ENCODE peak calls at places on chromosomes 16 and 17, in five cellular contexts. R is H1, F is H9, U is trophoblast cell, A is neuronal stem cell. P is an unnamed sample.

GRCh38 chr17:78607061-78607460 is 29.9 kb upstream of the DNAH17 start:
- DNase-seq in R (no peak), F (no peak), U (no peak), A (peak; percentile 8), P (no peak)

GRCh38 chr16:901149-901548 is 69.6 kb downstream of the LMF1 start:
- DNase-seq in R (no peak), F (no peak), U (no peak), A (no peak), P (no peak)

GRCh38 chr17:68424188-68424587 is 33.1 kb downstream of the WIPI1 start:
- DNase-seq in R (no peak), F (no peak), U (no peak), A (no peak), P (no peak)

GRCh38 chr17:34634551-34635160 is 55.3 kb downstream of the TMEM132E start:
- DNase-seq in R (no peak), F (no peak), U (no peak), A (no peak), P (no peak)

GRCh38 chr16:24748242-24748641 is 18.8 kb downstream of the TNRC6A start:
- DNase-seq in R (no peak), F (no peak), U (peak; percentile 35), A (no peak), P (peak; percentile 91)

GRCh38 chr16:58500329-58501241 is 642 bp downstream of the NDRG4 start:
- DNase-seq in R (peak; percentile 73), F (peak; percentile 56), U (no peak), A (no peak), P (peak; percentile 39)

GRCh38 chr17:44084131-44084538 is 13.6 kb downstream of the G6PC3 start:
- DNase-seq in R (peak; percentile 85), F (peak; percentile 78), U (peak; percentile 49), A (no peak), P (no peak)

GRCh38 chr16:67966549-67967182 is 1.8 kb downstream of the SLC12A4 start:
- DNase-seq in R (no peak), F (peak; percentile 88), U (peak; percentile 47), A (no peak), P (peak; percentile 35)

GRCh38 chr17:57811633-57812280 is 38.1 kb downstream of the MRPS23 start:
- DNase-seq in R (no peak), F (peak; percentile 52), U (no peak), A (no peak), P (no peak)

GRCh38 chr17:26792486-26792885 is 501.4 kb upstream of the WSB1 start:
- DNase-seq in R (no peak), F (no peak), U (peak; percentile 4), A (peak; percentile 73), P (peak; percentile 33)

DNA sequence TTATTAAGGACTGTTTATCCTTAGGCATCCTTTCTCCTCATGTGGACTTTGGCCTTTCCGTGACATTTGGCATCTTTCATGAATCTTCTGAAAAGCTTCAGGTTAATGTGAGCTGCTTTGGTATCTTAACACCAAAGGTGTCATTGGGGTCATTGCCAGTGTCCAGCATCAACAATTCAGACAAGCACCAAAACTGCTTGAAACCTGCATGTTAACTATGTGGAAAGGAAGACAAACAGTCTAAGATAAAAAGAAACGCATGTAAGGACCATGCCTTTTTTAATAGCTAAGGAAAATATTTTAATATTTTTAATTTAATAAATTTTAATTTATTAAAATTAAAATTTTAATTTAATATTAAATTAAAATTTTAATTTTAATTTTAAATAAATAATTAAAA is 7.9 kb downstream of the ALOX12 start:
- DNase-seq in R (no peak), F (no peak), U (no peak), A (no peak), P (no peak)
- H2BK12ac ChIP-seq in R (no peak overlapping the region), F (no peak overlapping the region), U (no peak overlapping the region), A (no peak overlapping the region), P (no peak overlapping the region)

DNA sequence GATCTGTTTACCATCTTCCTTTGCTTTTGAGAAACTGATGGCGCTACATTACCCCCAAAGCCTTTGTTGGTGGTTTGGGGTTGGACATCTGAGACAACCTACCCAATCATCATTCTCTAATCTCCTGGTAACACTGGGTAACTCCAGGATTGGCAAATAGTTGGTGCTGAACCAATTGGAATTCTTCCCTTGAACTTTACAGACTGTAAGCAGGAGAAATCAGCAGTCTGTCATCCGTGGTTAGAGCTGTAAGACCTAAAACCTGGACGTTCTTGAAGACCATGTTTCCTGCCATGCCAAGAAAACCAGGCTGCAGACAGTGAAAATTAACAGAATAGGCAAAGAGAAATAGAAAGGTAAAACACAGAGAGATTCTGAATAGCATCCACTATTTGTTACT is 398.8 kb upstream of the SALL1 start:
- DNase-seq in R (no peak), F (no peak), U (no peak), A (no peak), P (peak; percentile 61)
- H2BK12ac ChIP-seq in R (no peak overlapping the region), F (no peak overlapping the region), U (no peak overlapping the region), A (no peak overlapping the region), P (no peak overlapping the region)

DNA sequence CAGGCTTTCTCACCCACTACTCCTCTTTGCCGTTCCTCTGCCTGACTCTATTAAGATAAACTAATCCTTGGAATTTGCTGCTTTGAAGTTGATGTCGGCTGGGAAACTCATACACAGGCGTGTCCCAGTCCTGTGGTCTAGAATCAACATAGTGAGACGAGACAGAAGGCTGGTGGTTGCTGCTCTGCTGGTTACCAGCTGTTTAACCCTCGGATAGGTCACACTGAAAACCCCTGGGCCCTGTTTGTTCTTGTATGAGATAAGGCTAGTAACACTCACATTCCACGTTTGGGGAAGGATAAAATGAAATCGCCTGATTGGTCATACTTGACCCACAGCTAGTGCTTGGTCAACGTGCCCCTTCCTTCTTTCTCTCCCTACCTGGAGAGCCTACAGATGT is 517.0 kb downstream of the CDH13 start:
- DNase-seq in R (no peak), F (no peak), U (no peak), A (no peak), P (peak; percentile 49)
- H2BK12ac ChIP-seq in R (no peak overlapping the region), F (no peak overlapping the region), U (no peak overlapping the region), A (no peak overlapping the region), P (no peak overlapping the region)

GRCh38 chr17:1894753-1895339 is 65.0 kb downstream of the RPA1 start:
- DNase-seq in R (no peak), F (no peak), U (peak; percentile 66), A (no peak), P (no peak)

GRCh38 chr17:1899403-1900000 is 69.7 kb downstream of the RPA1 start:
- DNase-seq in R (no peak), F (no peak), U (no peak), A (no peak), P (peak; percentile 13)

GRCh38 chr17:1898872-1899271 is 69.1 kb downstream of the RPA1 start:
- DNase-seq in R (no peak), F (no peak), U (no peak), A (no peak), P (no peak)

GRCh38 chr17:1898332-1898731 is 68.5 kb downstream of the RPA1 start:
- DNase-seq in R (no peak), F (no peak), U (no peak), A (no peak), P (no peak)

DNA sequence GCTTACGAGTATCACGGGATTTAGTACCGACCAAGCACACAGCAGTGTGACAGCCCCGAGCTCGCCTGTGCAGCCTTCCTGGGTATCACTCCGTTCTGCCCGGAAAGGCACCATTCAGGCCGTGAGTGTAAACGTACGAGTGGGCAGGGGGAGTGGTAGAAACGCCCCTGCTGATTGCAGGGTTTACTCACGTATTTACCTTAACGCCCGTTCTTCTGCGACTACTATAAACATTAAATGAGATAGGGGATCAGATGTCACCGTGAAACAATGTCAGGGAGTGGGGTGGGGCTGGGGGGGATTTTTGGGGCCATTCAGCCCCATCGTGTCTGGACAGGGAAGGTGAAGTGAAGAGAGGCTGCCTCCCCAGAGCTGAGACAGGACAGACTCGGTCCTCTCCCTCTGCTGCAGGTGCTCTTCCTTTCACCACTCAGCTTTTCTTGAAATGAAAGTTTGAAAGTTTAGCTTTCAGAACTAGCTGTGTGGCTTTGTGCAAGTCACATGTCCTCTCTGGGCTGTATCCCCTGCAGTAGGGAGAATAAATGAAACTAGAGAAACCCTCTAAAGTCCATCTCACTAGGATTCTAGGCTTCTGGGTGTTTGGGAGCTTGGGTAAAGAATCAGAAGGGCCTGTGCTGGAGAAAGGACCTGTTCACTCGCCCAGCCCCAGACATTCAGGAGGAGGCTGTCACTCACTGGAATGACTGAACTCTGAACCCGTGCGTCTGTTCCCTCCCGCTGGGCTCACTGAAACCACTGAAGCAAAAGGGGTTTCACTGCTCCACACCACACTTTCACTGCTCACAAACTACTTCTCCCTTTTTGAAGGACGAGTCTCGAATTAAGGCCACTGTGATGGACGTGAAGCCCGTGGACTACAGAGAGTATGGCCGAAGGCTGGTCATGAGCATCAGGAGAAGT is 66.7 kb downstream of the RPA1 start:
- DNase-seq in R (no peak), F (no peak), U (no peak), A (no peak), P (no peak)
- H2BK12ac ChIP-seq in R (no peak overlapping the region), F (no peak overlapping the region), U (no peak overlapping the region), A (no peak overlapping the region), P (no peak overlapping the region)

GRCh38 chr16:60304725-60305124 is 1570.6 kb upstream of the GOT2 start:
- DNase-seq in R (no peak), F (no peak), U (no peak), A (no peak), P (no peak)
- H2BK12ac ChIP-seq in R (no peak overlapping the region), F (no peak overlapping the region), U (no peak overlapping the region), A (no peak overlapping the region), P (no peak overlapping the region)

DNA sequence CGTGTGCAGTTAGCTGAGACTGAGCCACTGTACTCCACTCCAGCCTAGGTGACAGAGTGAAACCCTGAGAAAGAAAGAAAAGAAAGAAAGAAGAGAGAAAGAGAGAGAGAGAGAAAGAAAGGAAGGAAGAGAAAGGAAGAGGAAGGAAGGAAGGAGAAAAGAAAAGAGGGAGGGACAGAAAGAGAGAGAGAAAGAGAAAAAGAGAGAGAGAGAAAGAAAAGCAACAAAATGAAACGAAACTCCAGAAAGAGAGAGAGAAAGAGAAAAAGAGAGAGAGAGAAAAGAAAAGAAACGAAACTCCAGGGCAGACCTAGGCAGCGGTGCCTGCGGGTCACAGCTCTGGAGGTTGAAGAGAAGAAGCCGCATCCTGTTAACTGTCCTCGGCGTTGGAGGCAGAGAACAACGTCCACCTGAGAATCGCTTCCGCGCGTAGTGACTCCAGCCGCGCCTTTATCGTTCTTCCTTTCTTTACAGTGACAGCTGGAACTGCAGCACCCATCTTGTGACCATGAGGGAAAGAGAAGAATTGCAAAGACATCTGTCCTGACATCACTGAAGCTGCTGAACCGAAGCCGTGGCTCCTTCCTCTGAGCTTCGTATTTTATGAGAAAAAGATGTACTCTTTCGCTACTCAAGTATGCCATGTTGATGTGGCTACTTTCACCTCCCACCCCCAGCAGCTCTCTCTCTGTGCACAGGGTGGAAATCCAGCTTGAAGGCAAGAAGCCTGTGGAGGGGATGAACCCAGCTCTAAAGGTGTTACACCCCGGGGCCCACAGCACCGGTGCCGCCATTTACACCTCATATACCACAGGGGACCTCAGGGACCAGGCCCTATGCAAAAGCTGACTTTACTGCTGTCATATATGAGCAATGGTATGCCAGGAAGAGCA is 56.9 kb upstream of the DOC2B start:
- DNase-seq in R (peak; percentile 39), F (no peak), U (no peak), A (no peak), P (no peak)
- H2BK12ac ChIP-seq in R (no peak overlapping the region), F (no peak overlapping the region), U (no peak overlapping the region), A (no peak overlapping the region), P (no peak overlapping the region)